ENCODE peak calls at places on chromosomes 11 and 22, in ten cellular contexts. One of them, this sample, is unnamed.

GRCh38 chr22:43723816-43724215 is 88.3 kb downstream of the EFCAB6 start:
- DNase-seq in lung: no peak
- DNase-seq in brain microvascular endothelial cell: no peak
- DNase-seq in A549: no peak
- DNase-seq in heart right ventricle: no peak
- DNase-seq in CD8-positive, alpha-beta T cell: no peak
- DNase-seq in left ventricle myocardium inferior: no peak
- DNase-seq in fibroblast of lung: peak
- DNase-seq in aorta: no peak
- DNase-seq in AG04450: no peak
- DNase-seq in this sample: no peak

GRCh38 chr11:68743539-68743938 is 7.8 kb downstream of the TESMIN start:
- DNase-seq in lung: no peak
- DNase-seq in brain microvascular endothelial cell: no peak
- DNase-seq in A549: no peak
- DNase-seq in heart right ventricle: no peak
- DNase-seq in CD8-positive, alpha-beta T cell: no peak
- DNase-seq in left ventricle myocardium inferior: no peak
- DNase-seq in fibroblast of lung: no peak
- DNase-seq in aorta: no peak
- DNase-seq in AG04450: no peak
- DNase-seq in this sample: no peak

GRCh38 chr11:46367244-46367915 is 14.1 kb upstream of the MDK start:
- DNase-seq in lung: peak
- DNase-seq in brain microvascular endothelial cell: no peak
- DNase-seq in A549: no peak
- DNase-seq in heart right ventricle: peak
- DNase-seq in CD8-positive, alpha-beta T cell: peak
- DNase-seq in left ventricle myocardium inferior: peak
- DNase-seq in fibroblast of lung: peak
- DNase-seq in aorta: peak
- DNase-seq in AG04450: no peak
- DNase-seq in this sample: peak

GRCh38 chr11:3849297-3849874 is 6.1 kb upstream of the STIM1 start:
- DNase-seq in lung: no peak
- DNase-seq in brain microvascular endothelial cell: peak
- DNase-seq in A549: peak
- DNase-seq in heart right ventricle: no peak
- DNase-seq in CD8-positive, alpha-beta T cell: no peak
- DNase-seq in left ventricle myocardium inferior: no peak
- DNase-seq in fibroblast of lung: peak
- DNase-seq in aorta: no peak
- DNase-seq in AG04450: no peak
- DNase-seq in this sample: peak

GRCh38 chr11:110984147-110984546 is 261.4 kb upstream of the POU2AF2 start:
- DNase-seq in lung: no peak
- DNase-seq in brain microvascular endothelial cell: peak
- DNase-seq in A549: no peak
- DNase-seq in heart right ventricle: no peak
- DNase-seq in CD8-positive, alpha-beta T cell: no peak
- DNase-seq in left ventricle myocardium inferior: no peak
- DNase-seq in fibroblast of lung: peak
- DNase-seq in aorta: no peak
- DNase-seq in AG04450: peak
- DNase-seq in this sample: no peak

GRCh38 chr11:93196816-93197382 is 892 bp downstream of the SLC36A4 start:
- DNase-seq in lung: no peak
- DNase-seq in brain microvascular endothelial cell: no peak
- DNase-seq in A549: peak
- DNase-seq in heart right ventricle: no peak
- DNase-seq in CD8-positive, alpha-beta T cell: no peak
- DNase-seq in left ventricle myocardium inferior: no peak
- DNase-seq in fibroblast of lung: no peak
- DNase-seq in aorta: no peak
- DNase-seq in AG04450: no peak
- DNase-seq in this sample: no peak

GRCh38 chr11:92556435-92556834 is 331.8 kb downstream of the FAT3 start:
- DNase-seq in lung: no peak
- DNase-seq in brain microvascular endothelial cell: peak
- DNase-seq in A549: no peak
- DNase-seq in heart right ventricle: no peak
- DNase-seq in CD8-positive, alpha-beta T cell: no peak
- DNase-seq in left ventricle myocardium inferior: no peak
- DNase-seq in fibroblast of lung: peak
- DNase-seq in aorta: no peak
- DNase-seq in AG04450: no peak
- DNase-seq in this sample: peak

GRCh38 chr11:44243633-44244343 is 66.2 kb downstream of the ALX4 start:
- DNase-seq in lung: no peak
- DNase-seq in brain microvascular endothelial cell: peak
- DNase-seq in A549: peak
- DNase-seq in heart right ventricle: no peak
- DNase-seq in CD8-positive, alpha-beta T cell: no peak
- DNase-seq in left ventricle myocardium inferior: no peak
- DNase-seq in fibroblast of lung: peak
- DNase-seq in aorta: no peak
- DNase-seq in AG04450: no peak
- DNase-seq in this sample: peak

GRCh38 chr11:126387856-126388255 is 32.4 kb downstream of the ST3GAL4 start:
- DNase-seq in lung: no peak
- DNase-seq in brain microvascular endothelial cell: no peak
- DNase-seq in A549: no peak
- DNase-seq in heart right ventricle: no peak
- DNase-seq in CD8-positive, alpha-beta T cell: no peak
- DNase-seq in left ventricle myocardium inferior: no peak
- DNase-seq in fibroblast of lung: no peak
- DNase-seq in aorta: no peak
- DNase-seq in AG04450: no peak
- DNase-seq in this sample: no peak

GRCh38 chr11:88295028-88295427 is 42.5 kb downstream of the CTSC start:
- DNase-seq in lung: no peak
- DNase-seq in brain microvascular endothelial cell: no peak
- DNase-seq in A549: no peak
- DNase-seq in heart right ventricle: no peak
- DNase-seq in CD8-positive, alpha-beta T cell: no peak
- DNase-seq in left ventricle myocardium inferior: no peak
- DNase-seq in fibroblast of lung: no peak
- DNase-seq in aorta: no peak
- DNase-seq in AG04450: no peak
- DNase-seq in this sample: no peak

GRCh38 chr11:69915501-69916250 is 96.5 kb upstream of the FGF3 start:
- DNase-seq in lung: peak
- DNase-seq in brain microvascular endothelial cell: peak
- DNase-seq in A549: peak
- DNase-seq in heart right ventricle: peak
- DNase-seq in CD8-positive, alpha-beta T cell: no peak
- DNase-seq in left ventricle myocardium inferior: peak
- DNase-seq in fibroblast of lung: peak
- DNase-seq in aorta: peak
- DNase-seq in AG04450: no peak
- DNase-seq in this sample: peak

GRCh38 chr11:69913591-69914285 is 94.5 kb upstream of the FGF3 start:
- DNase-seq in lung: no peak
- DNase-seq in brain microvascular endothelial cell: no peak
- DNase-seq in A549: no peak
- DNase-seq in heart right ventricle: no peak
- DNase-seq in CD8-positive, alpha-beta T cell: no peak
- DNase-seq in left ventricle myocardium inferior: peak
- DNase-seq in fibroblast of lung: no peak
- DNase-seq in aorta: peak
- DNase-seq in AG04450: no peak
- DNase-seq in this sample: peak

GRCh38 chr11:69914286-69915150 is 95.3 kb upstream of the FGF3 start:
- DNase-seq in lung: no peak
- DNase-seq in brain microvascular endothelial cell: no peak
- DNase-seq in A549: no peak
- DNase-seq in heart right ventricle: no peak
- DNase-seq in CD8-positive, alpha-beta T cell: no peak
- DNase-seq in left ventricle myocardium inferior: peak
- DNase-seq in fibroblast of lung: no peak
- DNase-seq in aorta: peak
- DNase-seq in AG04450: no peak
- DNase-seq in this sample: peak

GRCh38 chr11:69916806-69917387 is 97.7 kb upstream of the FGF3 start:
- DNase-seq in lung: no peak
- DNase-seq in brain microvascular endothelial cell: no peak
- DNase-seq in A549: no peak
- DNase-seq in heart right ventricle: no peak
- DNase-seq in CD8-positive, alpha-beta T cell: no peak
- DNase-seq in left ventricle myocardium inferior: no peak
- DNase-seq in fibroblast of lung: no peak
- DNase-seq in aorta: no peak
- DNase-seq in AG04450: no peak
- DNase-seq in this sample: no peak

GRCh38 chr11:69915151-69915500 is 95.9 kb upstream of the FGF3 start:
- DNase-seq in lung: no peak
- DNase-seq in brain microvascular endothelial cell: peak
- DNase-seq in A549: no peak
- DNase-seq in heart right ventricle: no peak
- DNase-seq in CD8-positive, alpha-beta T cell: no peak
- DNase-seq in left ventricle myocardium inferior: no peak
- DNase-seq in fibroblast of lung: no peak
- DNase-seq in aorta: no peak
- DNase-seq in AG04450: no peak
- DNase-seq in this sample: no peak
- H3K27ac ChIP-seq in lung: no peak
- H3K27ac ChIP-seq in brain microvascular endothelial cell: no peak
- H3K27ac ChIP-seq in A549: peak
- H3K27ac ChIP-seq in heart right ventricle: peak
- H3K27ac ChIP-seq in CD8-positive, alpha-beta T cell: no peak
- H3K27ac ChIP-seq in left ventricle myocardium inferior: peak
- H3K27ac ChIP-seq in fibroblast of lung: peak
- H3K27ac ChIP-seq in aorta: no peak
- H3K27ac ChIP-seq in AG04450: no peak
- H3K27ac ChIP-seq in this sample: no peak

DNA sequence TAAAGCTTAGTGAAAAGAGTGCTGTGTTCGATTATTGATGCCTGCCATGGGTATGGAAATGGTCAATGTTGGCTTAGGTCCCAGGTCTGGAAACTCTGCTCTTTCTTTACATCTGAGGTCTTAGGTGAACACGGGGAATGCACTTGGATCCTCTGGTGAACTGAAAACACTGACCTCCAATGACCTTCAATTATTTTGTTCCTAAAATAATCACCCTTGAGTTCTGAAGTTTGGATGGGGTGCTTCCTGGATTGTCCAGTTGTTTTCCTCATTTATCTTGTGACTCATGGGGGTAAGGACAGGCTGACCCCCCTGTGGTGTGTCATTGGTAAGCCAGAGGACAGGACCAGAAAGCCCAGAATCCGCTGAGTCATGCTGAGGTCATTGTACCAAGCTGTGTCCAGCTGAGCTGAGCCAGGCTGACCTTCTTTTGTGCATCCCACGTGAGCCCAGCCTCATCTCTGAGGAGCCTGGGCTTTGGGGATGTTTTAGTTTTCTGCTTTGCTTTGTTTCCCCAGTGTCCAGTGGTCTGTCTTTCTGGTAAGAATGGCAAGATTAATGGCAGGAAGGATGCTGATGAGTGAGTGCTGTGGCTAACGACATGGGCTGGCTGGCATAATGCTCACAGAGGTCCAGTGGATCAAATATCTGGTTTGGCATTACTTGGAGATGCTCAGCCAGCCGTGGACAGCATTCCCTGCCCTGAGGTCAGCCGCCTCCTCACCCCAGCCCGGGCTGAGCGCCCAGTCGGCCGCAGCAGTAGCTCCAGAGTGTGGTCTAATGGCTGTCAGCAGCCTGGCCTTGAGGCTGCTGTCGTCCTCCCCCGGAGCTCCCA is 35.6 kb downstream of the AMPD3 start:
- DNase-seq in lung: peak
- DNase-seq in brain microvascular endothelial cell: peak
- DNase-seq in A549: peak
- DNase-seq in heart right ventricle: peak
- DNase-seq in CD8-positive, alpha-beta T cell: no peak
- DNase-seq in left ventricle myocardium inferior: peak
- DNase-seq in fibroblast of lung: peak
- DNase-seq in aorta: peak
- DNase-seq in AG04450: peak
- DNase-seq in this sample: peak
- H3K27ac ChIP-seq in lung: no peak
- H3K27ac ChIP-seq in brain microvascular endothelial cell: peak
- H3K27ac ChIP-seq in A549: peak
- H3K27ac ChIP-seq in heart right ventricle: peak
- H3K27ac ChIP-seq in CD8-positive, alpha-beta T cell: no peak
- H3K27ac ChIP-seq in left ventricle myocardium inferior: peak
- H3K27ac ChIP-seq in fibroblast of lung: peak
- H3K27ac ChIP-seq in aorta: no peak
- H3K27ac ChIP-seq in AG04450: peak
- H3K27ac ChIP-seq in this sample: no peak

GRCh38 chr11:575996-576756 is at the start of gene PHRF1:
- DNase-seq in lung: peak
- DNase-seq in brain microvascular endothelial cell: peak
- DNase-seq in A549: peak
- DNase-seq in heart right ventricle: peak
- DNase-seq in CD8-positive, alpha-beta T cell: peak
- DNase-seq in left ventricle myocardium inferior: peak
- DNase-seq in fibroblast of lung: peak
- DNase-seq in aorta: peak
- DNase-seq in AG04450: peak
- DNase-seq in this sample: no peak

GRCh38 chr11:575324-575995 is 810 bp upstream of the PHRF1 start:
- DNase-seq in lung: peak
- DNase-seq in brain microvascular endothelial cell: no peak
- DNase-seq in A549: peak
- DNase-seq in heart right ventricle: no peak
- DNase-seq in CD8-positive, alpha-beta T cell: no peak
- DNase-seq in left ventricle myocardium inferior: no peak
- DNase-seq in fibroblast of lung: no peak
- DNase-seq in aorta: no peak
- DNase-seq in AG04450: no peak
- DNase-seq in this sample: peak

GRCh38 chr11:577611-577894 is 1.3 kb downstream of the PHRF1 start:
- DNase-seq in lung: no peak
- DNase-seq in brain microvascular endothelial cell: no peak
- DNase-seq in A549: no peak
- DNase-seq in heart right ventricle: no peak
- DNase-seq in CD8-positive, alpha-beta T cell: no peak
- DNase-seq in left ventricle myocardium inferior: no peak
- DNase-seq in fibroblast of lung: no peak
- DNase-seq in aorta: no peak
- DNase-seq in AG04450: no peak
- DNase-seq in this sample: no peak

GRCh38 chr11:578276-579035 is 2.2 kb downstream of the PHRF1 start:
- DNase-seq in lung: no peak
- DNase-seq in brain microvascular endothelial cell: no peak
- DNase-seq in A549: no peak
- DNase-seq in heart right ventricle: no peak
- DNase-seq in CD8-positive, alpha-beta T cell: no peak
- DNase-seq in left ventricle myocardium inferior: no peak
- DNase-seq in fibroblast of lung: no peak
- DNase-seq in aorta: no peak
- DNase-seq in AG04450: no peak
- DNase-seq in this sample: no peak

GRCh38 chr11:576791-577610 is 731 bp downstream of the PHRF1 start:
- DNase-seq in lung: no peak
- DNase-seq in brain microvascular endothelial cell: no peak
- DNase-seq in A549: no peak
- DNase-seq in heart right ventricle: no peak
- DNase-seq in CD8-positive, alpha-beta T cell: no peak
- DNase-seq in left ventricle myocardium inferior: no peak
- DNase-seq in fibroblast of lung: peak
- DNase-seq in aorta: no peak
- DNase-seq in AG04450: no peak
- DNase-seq in this sample: no peak
- H3K27ac ChIP-seq in lung: peak
- H3K27ac ChIP-seq in brain microvascular endothelial cell: peak
- H3K27ac ChIP-seq in A549: peak
- H3K27ac ChIP-seq in heart right ventricle: peak
- H3K27ac ChIP-seq in CD8-positive, alpha-beta T cell: peak
- H3K27ac ChIP-seq in left ventricle myocardium inferior: peak
- H3K27ac ChIP-seq in fibroblast of lung: peak
- H3K27ac ChIP-seq in aorta: no peak
- H3K27ac ChIP-seq in AG04450: no peak
- H3K27ac ChIP-seq in this sample: no peak

GRCh38 chr11:65224939-65225283 is 36.9 kb upstream of the POLA2 start:
- DNase-seq in lung: peak
- DNase-seq in brain microvascular endothelial cell: peak
- DNase-seq in A549: peak
- DNase-seq in heart right ventricle: no peak
- DNase-seq in CD8-positive, alpha-beta T cell: no peak
- DNase-seq in left ventricle myocardium inferior: peak
- DNase-seq in fibroblast of lung: peak
- DNase-seq in aorta: no peak
- DNase-seq in AG04450: peak
- DNase-seq in this sample: peak
- H3K27ac ChIP-seq in lung: no peak
- H3K27ac ChIP-seq in brain microvascular endothelial cell: no peak
- H3K27ac ChIP-seq in A549: no peak
- H3K27ac ChIP-seq in heart right ventricle: peak
- H3K27ac ChIP-seq in CD8-positive, alpha-beta T cell: no peak
- H3K27ac ChIP-seq in left ventricle myocardium inferior: peak
- H3K27ac ChIP-seq in fibroblast of lung: no peak
- H3K27ac ChIP-seq in aorta: no peak
- H3K27ac ChIP-seq in AG04450: peak
- H3K27ac ChIP-seq in this sample: no peak